ENCODE peak calls at places on chromosomes 3 and 15, in five cellular contexts. One of them, this sample, is unnamed. For H3K27me3, the result is how much of the 10 kb centered on the place peaks cover.

GRCh38 chr3:15645246-15645645 is 43.7 kb downstream of the BTD start:
- DNase-seq in hepatocyte: no peak
- DNase-seq in PC-9: no peak
- DNase-seq in PC-3: no peak
- DNase-seq in breast epithelium: no peak
- DNase-seq in this sample: no peak

GRCh38 chr3:18234717-18235335 is 190.3 kb downstream of the SATB1 start:
- DNase-seq in hepatocyte: no peak
- DNase-seq in PC-9: peak
- DNase-seq in PC-3: peak
- DNase-seq in breast epithelium: no peak
- DNase-seq in this sample: no peak

GRCh38 chr15:41730543-41730942 is 43.7 kb upstream of the MAPKBP1 start:
- DNase-seq in hepatocyte: peak
- DNase-seq in PC-9: no peak
- DNase-seq in PC-3: no peak
- DNase-seq in breast epithelium: no peak
- DNase-seq in this sample: no peak

GRCh38 chr3:9715764-9716437 is 12.3 kb downstream of the CPNE9 start:
- DNase-seq in hepatocyte: peak
- DNase-seq in PC-9: peak
- DNase-seq in PC-3: peak
- DNase-seq in breast epithelium: peak
- DNase-seq in this sample: peak

GRCh38 chr3:30518201-30518864 is 88.1 kb upstream of the TGFBR2 start:
- DNase-seq in hepatocyte: peak
- DNase-seq in PC-9: no peak
- DNase-seq in PC-3: peak
- DNase-seq in breast epithelium: peak
- DNase-seq in this sample: no peak

GRCh38 chr3:113501597-113501996 is 13.4 kb downstream of the SPICE1 start:
- DNase-seq in hepatocyte: no peak
- DNase-seq in PC-9: no peak
- DNase-seq in PC-3: no peak
- DNase-seq in breast epithelium: no peak
- DNase-seq in this sample: no peak

GRCh38 chr3:14488286-14489036 is 51.7 kb downstream of the GRIP2 start:
- DNase-seq in hepatocyte: no peak
- DNase-seq in PC-9: no peak
- DNase-seq in PC-3: no peak
- DNase-seq in breast epithelium: peak
- DNase-seq in this sample: peak

GRCh38 chr3:98961161-98962155 is 60.0 kb upstream of the DCBLD2 start:
- DNase-seq in hepatocyte: no peak
- DNase-seq in PC-9: peak
- DNase-seq in PC-3: peak
- DNase-seq in breast epithelium: no peak
- DNase-seq in this sample: peak

GRCh38 chr3:27311400-27311799 is 57.8 kb downstream of the NEK10 start:
- DNase-seq in hepatocyte: peak
- DNase-seq in PC-9: peak
- DNase-seq in PC-3: peak
- DNase-seq in breast epithelium: no peak
- DNase-seq in this sample: peak

GRCh38 chr3:128804017-128804816 is 75.2 kb upstream of the ACAD9 start:
- DNase-seq in hepatocyte: no peak
- DNase-seq in PC-9: no peak
- DNase-seq in PC-3: no peak
- DNase-seq in breast epithelium: no peak
- DNase-seq in this sample: no peak

GRCh38 chr3:195123196-195123805 is 147.7 kb downstream of the XXYLT1 start:
- DNase-seq in hepatocyte: no peak
- DNase-seq in PC-9: no peak
- DNase-seq in PC-3: no peak
- DNase-seq in breast epithelium: no peak
- DNase-seq in this sample: no peak
- TF ChIP-seq CTCF in hepatocyte: no peak
- TF ChIP-seq CTCF in PC-9: no peak
- TF ChIP-seq CTCF in PC-3: no peak
- TF ChIP-seq CTCF in breast epithelium: no peak
- TF ChIP-seq CTCF in this sample: no peak

GRCh38 chr3:107142786-107143185 is 234.5 kb upstream of the CCDC54 start:
- DNase-seq in hepatocyte: no peak
- DNase-seq in PC-9: no peak
- DNase-seq in PC-3: no peak
- DNase-seq in breast epithelium: no peak
- DNase-seq in this sample: no peak

GRCh38 chr3:107143206-107143605 is 234.0 kb upstream of the CCDC54 start:
- DNase-seq in hepatocyte: no peak
- DNase-seq in PC-9: no peak
- DNase-seq in PC-3: no peak
- DNase-seq in breast epithelium: no peak
- DNase-seq in this sample: no peak

DNA sequence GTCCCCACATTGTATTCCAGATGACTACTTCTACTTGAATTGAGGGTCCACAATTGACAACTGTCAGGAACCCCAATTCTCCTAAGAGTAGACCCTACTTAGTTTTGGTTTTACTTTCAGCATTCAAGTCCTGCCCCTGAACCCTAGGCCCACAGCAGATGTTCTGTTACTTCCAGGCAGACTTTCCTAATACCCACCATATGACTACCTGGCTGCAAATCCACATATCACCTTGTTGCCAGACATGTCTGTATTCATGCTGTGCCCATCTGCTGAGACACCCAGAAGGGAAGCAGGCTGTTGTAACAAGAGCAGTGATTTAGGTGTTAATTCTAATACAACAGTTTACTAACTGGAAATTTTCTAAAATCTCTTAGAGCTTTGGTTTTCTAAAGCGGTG is 235.1 kb upstream of the CCDC54 start:
- DNase-seq in hepatocyte: no peak
- DNase-seq in PC-9: no peak
- DNase-seq in PC-3: no peak
- DNase-seq in breast epithelium: no peak
- DNase-seq in this sample: no peak
- H3K27ac ChIP-seq in hepatocyte: no peak
- H3K27ac ChIP-seq in PC-9: no peak
- H3K27ac ChIP-seq in PC-3: no peak
- H3K27ac ChIP-seq in breast epithelium: no peak
- H3K27ac ChIP-seq in this sample: no peak

GRCh38 chr3:37729119-37729518 is 132.6 kb upstream of the CTDSPL start:
- DNase-seq in hepatocyte: no peak
- DNase-seq in PC-9: no peak
- DNase-seq in PC-3: no peak
- DNase-seq in breast epithelium: no peak
- DNase-seq in this sample: no peak
- H3K27me3 ChIP-seq in hepatocyte: under half
- H3K27me3 ChIP-seq in PC-9: half or more
- H3K27me3 ChIP-seq in PC-3: half or more
- H3K27me3 ChIP-seq in breast epithelium: under half
- H3K27me3 ChIP-seq in this sample: under half

DNA sequence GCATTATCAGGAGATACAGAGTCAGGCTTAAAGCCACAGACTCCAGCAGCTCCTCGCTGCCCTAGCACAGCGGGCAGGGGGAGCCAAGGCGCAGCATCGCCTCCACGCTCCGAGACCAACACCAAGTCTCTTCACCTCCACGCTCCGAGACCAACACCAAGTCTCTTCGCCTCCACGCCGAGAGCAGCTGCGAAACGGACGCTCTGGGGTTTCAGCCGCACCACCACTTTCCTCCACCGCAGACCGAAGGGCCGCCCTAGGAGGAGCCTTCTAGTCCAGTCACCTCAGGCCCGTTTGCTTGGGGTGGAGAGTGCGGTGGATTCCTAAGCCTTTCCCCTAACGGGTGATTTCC is 678 bp downstream of the DMXL2 start:
- DNase-seq in hepatocyte: peak
- DNase-seq in PC-9: no peak
- DNase-seq in PC-3: peak
- DNase-seq in breast epithelium: no peak
- DNase-seq in this sample: peak
- TF ChIP-seq CTCF in hepatocyte: no peak
- TF ChIP-seq CTCF in PC-9: no peak
- TF ChIP-seq CTCF in PC-3: no peak
- TF ChIP-seq CTCF in breast epithelium: no peak
- TF ChIP-seq CTCF in this sample: peak

DNA sequence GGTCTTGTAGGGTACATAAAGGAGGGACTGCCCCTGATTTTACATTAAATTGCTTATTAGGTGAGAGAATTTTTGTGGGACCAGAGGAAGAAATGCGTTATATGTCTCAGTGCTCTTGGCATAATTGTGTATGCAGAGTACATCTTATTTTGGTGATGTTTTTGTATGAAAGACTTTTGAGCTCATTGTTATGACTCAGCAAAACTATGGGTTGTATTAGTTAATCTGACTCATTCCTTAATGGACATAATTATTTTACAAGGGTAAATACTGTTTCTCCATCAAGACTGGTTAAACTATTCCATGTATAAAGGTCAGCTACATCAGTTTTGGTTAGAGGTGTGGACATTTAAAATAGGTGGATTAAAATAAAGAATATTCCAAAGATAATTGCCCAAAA is 156.8 kb downstream of the ALCAM start:
- DNase-seq in hepatocyte: no peak
- DNase-seq in PC-9: peak
- DNase-seq in PC-3: peak
- DNase-seq in breast epithelium: no peak
- DNase-seq in this sample: peak
- H3K27ac ChIP-seq in hepatocyte: no peak
- H3K27ac ChIP-seq in PC-9: peak
- H3K27ac ChIP-seq in PC-3: peak
- H3K27ac ChIP-seq in breast epithelium: no peak
- H3K27ac ChIP-seq in this sample: no peak

GRCh38 chr15:71115567-71116351 is 488 bp downstream of the THSD4 start:
- DNase-seq in hepatocyte: peak
- DNase-seq in PC-9: peak
- DNase-seq in PC-3: peak
- DNase-seq in breast epithelium: peak
- DNase-seq in this sample: no peak
- H3K27me3 ChIP-seq in hepatocyte: under half
- H3K27me3 ChIP-seq in PC-9: under half
- H3K27me3 ChIP-seq in PC-3: under half
- H3K27me3 ChIP-seq in breast epithelium: under half
- H3K27me3 ChIP-seq in this sample: under half

GRCh38 chr15:45611305-45611704 is 23.5 kb upstream of the SQOR start:
- DNase-seq in hepatocyte: peak
- DNase-seq in PC-9: peak
- DNase-seq in PC-3: peak
- DNase-seq in breast epithelium: no peak
- DNase-seq in this sample: no peak
- TF ChIP-seq CTCF in hepatocyte: peak
- TF ChIP-seq CTCF in PC-9: peak
- TF ChIP-seq CTCF in PC-3: peak
- TF ChIP-seq CTCF in breast epithelium: no peak
- TF ChIP-seq CTCF in this sample: peak

GRCh38 chr15:34584996-34585395 is 1.5 kb upstream of the GOLGA8B start:
- DNase-seq in hepatocyte: no peak
- DNase-seq in PC-9: no peak
- DNase-seq in PC-3: no peak
- DNase-seq in breast epithelium: no peak
- DNase-seq in this sample: no peak

GRCh38 chr15:34582461-34583357 is 742 bp downstream of the GOLGA8B start:
- DNase-seq in hepatocyte: peak
- DNase-seq in PC-9: no peak
- DNase-seq in PC-3: peak
- DNase-seq in breast epithelium: no peak
- DNase-seq in this sample: peak

GRCh38 chr15:34584321-34584668 is 844 bp upstream of the GOLGA8B start:
- DNase-seq in hepatocyte: no peak
- DNase-seq in PC-9: no peak
- DNase-seq in PC-3: no peak
- DNase-seq in breast epithelium: no peak
- DNase-seq in this sample: no peak

GRCh38 chr15:34581043-34581365 is 2.4 kb downstream of the GOLGA8B start:
- DNase-seq in hepatocyte: no peak
- DNase-seq in PC-9: no peak
- DNase-seq in PC-3: no peak
- DNase-seq in breast epithelium: no peak
- DNase-seq in this sample: no peak

DNA sequence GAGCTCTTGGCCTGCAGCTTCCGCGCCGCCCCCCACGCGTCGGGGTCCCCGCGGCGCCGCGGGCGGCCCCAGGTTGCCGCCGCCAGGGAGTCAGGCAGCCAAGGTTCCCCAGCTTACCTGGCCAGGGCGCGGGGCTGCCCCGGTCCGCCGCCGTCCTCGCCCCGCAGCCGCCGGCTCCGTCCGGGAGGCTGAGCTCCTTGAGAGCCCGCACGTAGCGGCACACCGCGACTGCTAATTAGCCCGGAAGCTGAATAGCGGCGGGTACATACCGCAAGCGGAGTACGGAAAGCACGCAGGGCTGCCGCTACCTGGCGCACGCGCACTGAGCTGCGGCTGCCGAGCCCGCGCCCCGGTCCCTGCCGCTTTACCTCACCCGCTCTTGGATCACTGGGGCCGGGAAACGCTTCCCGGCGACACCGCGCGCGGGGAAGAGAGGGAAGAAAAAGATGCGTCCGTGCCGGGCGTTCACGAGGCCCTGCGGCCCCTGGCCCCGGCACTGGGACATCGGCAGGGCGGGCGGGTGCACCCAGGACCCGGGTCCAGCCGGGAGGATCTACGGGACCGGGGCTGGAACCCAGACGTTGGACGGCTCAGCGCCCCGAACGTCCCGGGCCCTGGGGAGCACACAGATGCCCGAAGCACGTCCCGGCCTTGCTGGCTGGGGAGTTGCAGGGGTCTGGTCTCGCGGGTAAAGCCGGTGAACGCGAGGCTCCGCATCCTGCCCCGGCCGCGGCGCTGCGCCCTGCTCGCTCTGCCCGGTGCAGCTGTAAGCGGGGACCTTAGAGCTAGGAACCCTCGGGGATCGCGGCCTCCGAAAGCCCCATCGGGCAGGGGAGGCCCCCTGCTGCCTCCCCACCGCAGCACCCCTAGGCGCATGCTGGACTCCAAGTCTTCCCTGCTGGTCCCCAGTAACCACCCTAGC is at the start of gene GOLGA8B:
- DNase-seq in hepatocyte: peak
- DNase-seq in PC-9: peak
- DNase-seq in PC-3: peak
- DNase-seq in breast epithelium: no peak
- DNase-seq in this sample: peak
- H3K27ac ChIP-seq in hepatocyte: peak
- H3K27ac ChIP-seq in PC-9: no peak
- H3K27ac ChIP-seq in PC-3: no peak
- H3K27ac ChIP-seq in breast epithelium: no peak
- H3K27ac ChIP-seq in this sample: peak

GRCh38 chr15:67547064-67547463 is 4.6 kb downstream of the MAP2K5 start:
- DNase-seq in hepatocyte: no peak
- DNase-seq in PC-9: no peak
- DNase-seq in PC-3: no peak
- DNase-seq in breast epithelium: no peak
- DNase-seq in this sample: no peak
- H3K27me3 ChIP-seq in hepatocyte: under half
- H3K27me3 ChIP-seq in PC-9: under half
- H3K27me3 ChIP-seq in PC-3: under half
- H3K27me3 ChIP-seq in breast epithelium: under half
- H3K27me3 ChIP-seq in this sample: under half

This sample was measured in foreskin keratinocyte.